ENCODE peak calls at places on chromosome X, in six cellular contexts. G is GM23248, X is heart left ventricle, O is body of pancreas, I is thyroid gland, D is heart right ventricle. Z is an unnamed sample. For H3K36me3, the result is how much of the 10 kb centered on the place peaks cover.

GRCh38 chrX:84724576-84724975 is 222.3 kb upstream of the HDX start:
- DNase-seq in G (no peak), X (no peak), O (no peak), I (no peak), D (no peak), Z (no peak)

GRCh38 chrX:54397113-54397512 is 39.3 kb upstream of the WNK3 start:
- DNase-seq in G (no peak), X (no peak), O (no peak), I (no peak), D (no peak), Z (no peak)

GRCh38 chrX:15464704-15465103 is 28.4 kb downstream of the PIR start:
- DNase-seq in G (peak), X (no peak), O (no peak), I (no peak), D (no peak), Z (no peak)

GRCh38 chrX:83469551-83469950 is 38.5 kb upstream of the POU3F4 start:
- DNase-seq in G (peak), X (no peak), O (no peak), I (peak), D (no peak), Z (peak)

GRCh38 chrX:53080628-53081580 is 1.3 kb upstream of the TSPYL2 start:
- DNase-seq in G (peak), X (peak), O (no peak), I (no peak), D (no peak), Z (no peak)

GRCh38 chrX:110041980-110042379 is 39.1 kb downstream of the TMEM164 start:
- DNase-seq in G (no peak), X (no peak), O (no peak), I (no peak), D (no peak), Z (no peak)

GRCh38 chrX:69179380-69179911 is 14.2 kb upstream of the PJA1 start:
- DNase-seq in G (no peak), X (no peak), O (no peak), I (peak), D (no peak), Z (peak)

GRCh38 chrX:112731793-112732192 is 52.1 kb upstream of the LHFPL1 start:
- DNase-seq in G (peak), X (no peak), O (no peak), I (no peak), D (no peak), Z (no peak)

GRCh38 chrX:71652405-71652804 is 14.9 kb upstream of the LOC101059915 start:
- DNase-seq in G (peak), X (no peak), O (peak), I (peak), D (peak), Z (peak)

GRCh38 chrX:101749436-101749835 is 89.8 kb upstream of the ARMCX2 start:
- DNase-seq in G (peak), X (no peak), O (no peak), I (no peak), D (no peak), Z (no peak)

GRCh38 chrX:38798956-38799355 is 2.3 kb upstream of the MID1IP1 start:
- DNase-seq in G (peak), X (no peak), O (no peak), I (no peak), D (no peak), Z (no peak)

GRCh38 chrX:118632862-118633261 is 94.5 kb upstream of the IL13RA1 start:
- DNase-seq in G (no peak), X (no peak), O (no peak), I (no peak), D (no peak), Z (no peak)

GRCh38 chrX:81120936-81121351 is 80.8 kb downstream of the HMGN5 start:
- DNase-seq in G (peak), X (peak), O (peak), I (peak), D (peak), Z (peak)

GRCh38 chrX:41561045-41561444 is 113.9 kb downstream of the NYX start:
- DNase-seq in G (peak), X (peak), O (peak), I (no peak), D (peak), Z (no peak)

GRCh38 chrX:65127804-65128203 is 151.6 kb upstream of the ZC4H2 start:
- DNase-seq in G (peak), X (no peak), O (no peak), I (no peak), D (peak), Z (no peak)

GRCh38 chrX:154355094-154355775 is 19.2 kb downstream of the FLNA start:
- DNase-seq in G (no peak), X (no peak), O (no peak), I (peak), D (no peak), Z (no peak)

GRCh38 chrX:154355776-154356140 is 18.7 kb downstream of the FLNA start:
- DNase-seq in G (no peak), X (no peak), O (no peak), I (peak), D (no peak), Z (no peak)

GRCh38 chrX:154354013-154354412 is 20.4 kb downstream of the FLNA start:
- DNase-seq in G (no peak), X (no peak), O (no peak), I (no peak), D (no peak), Z (no peak)

GRCh38 chrX:154353172-154353843 is 21.1 kb downstream of the FLNA start:
- DNase-seq in G (no peak), X (no peak), O (no peak), I (no peak), D (no peak), Z (no peak)

DNA sequence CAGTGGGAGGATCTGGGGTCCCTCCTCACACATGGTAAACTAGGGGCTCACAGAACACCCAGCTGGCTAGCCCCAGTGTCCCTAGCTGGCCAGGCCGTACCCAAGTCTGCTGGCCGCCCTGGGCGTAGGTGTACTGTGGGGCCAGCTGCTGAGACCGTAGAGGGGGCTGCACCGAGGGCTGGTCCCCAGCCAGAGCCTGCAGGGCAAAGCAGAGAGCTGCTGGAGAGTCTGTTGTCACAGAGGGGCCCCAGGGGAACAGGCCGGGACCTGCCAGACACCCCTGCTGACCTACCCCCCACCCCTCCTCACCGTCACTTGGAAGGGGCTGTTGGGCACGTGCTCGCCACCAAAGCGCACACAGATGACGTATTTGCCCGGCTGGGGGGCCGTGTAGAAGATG is 19.9 kb downstream of the FLNA start:
- DNase-seq in G (no peak), X (no peak), O (no peak), I (no peak), D (no peak), Z (no peak)
- H3K36me3 ChIP-seq in G (under half), X (under half), O (under half), I (under half), D (under half), Z (under half)

DNA sequence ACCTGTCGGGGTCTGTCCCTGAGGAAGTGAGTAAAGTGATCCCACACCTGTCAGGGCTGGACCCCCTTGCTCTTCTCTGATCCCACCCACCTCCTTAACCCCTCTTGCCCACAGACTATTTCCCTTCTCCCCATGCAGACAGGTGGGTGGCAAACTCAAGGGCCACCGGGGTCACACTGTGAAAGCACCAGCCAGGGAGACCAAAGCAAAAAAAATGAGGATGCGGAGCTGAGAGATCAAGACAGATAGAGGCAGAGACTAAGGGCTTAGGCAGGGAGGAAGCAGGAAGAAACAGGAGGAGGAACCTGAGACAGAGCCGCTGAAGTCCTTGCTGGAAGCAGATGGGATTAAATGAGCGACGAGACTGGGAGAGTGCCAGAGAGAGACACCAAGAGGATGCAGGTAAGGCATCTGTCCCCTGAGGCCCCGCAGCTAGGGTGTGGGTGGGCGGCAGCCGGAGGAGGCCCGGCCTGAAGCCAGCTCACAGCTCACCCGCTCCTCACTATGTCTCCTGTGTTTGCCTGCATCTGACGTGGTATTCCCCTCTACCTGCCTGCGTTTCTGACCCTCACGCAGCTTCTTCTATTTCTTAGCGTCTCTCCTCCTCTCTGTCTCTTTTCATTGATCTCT is 7.2 kb downstream of the TIMM17B start:
- DNase-seq in G (peak), X (no peak), O (no peak), I (no peak), D (no peak), Z (peak)
- H3K4me3 ChIP-seq in G (peak), X (peak), O (no peak), I (peak), D (no peak), Z (peak)

DNA sequence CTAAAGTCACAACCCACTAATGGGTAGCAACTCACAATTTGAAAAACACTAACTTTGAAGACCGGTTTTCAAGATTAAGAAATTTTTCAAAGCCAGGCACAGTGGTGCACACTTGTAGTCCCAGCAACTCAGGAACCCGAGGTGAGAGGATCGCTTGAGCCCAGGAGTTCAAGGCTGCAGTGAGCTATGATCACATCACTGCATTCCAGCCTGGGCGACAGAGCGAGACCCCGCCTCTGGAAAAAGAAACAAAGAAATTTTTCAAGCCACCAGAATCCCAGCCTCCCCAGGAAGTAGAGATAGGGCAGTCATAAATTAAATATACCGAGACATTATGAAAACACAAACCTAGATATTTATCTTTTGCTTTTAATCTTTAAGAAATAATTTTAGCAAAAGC is 13.0 kb downstream of the SMARCA1 start:
- DNase-seq in G (no peak), X (no peak), O (no peak), I (peak), D (no peak), Z (no peak)
- H3K36me3 ChIP-seq in G (under half), X (under half), O (under half), I (under half), D (under half), Z (under half)

GRCh38 chrX:134174859-134175258 is 62.1 kb upstream of the CCDC160 start:
- DNase-seq in G (no peak), X (no peak), O (no peak), I (no peak), D (no peak), Z (peak)

GRCh38 chrX:134172588-134173259 is 64.3 kb upstream of the CCDC160 start:
- DNase-seq in G (peak), X (peak), O (peak), I (peak), D (no peak), Z (peak)

GRCh38 chrX:134173541-134174272 is 63.3 kb upstream of the CCDC160 start:
- DNase-seq in G (no peak), X (no peak), O (no peak), I (no peak), D (no peak), Z (peak)

GRCh38 chrX:134174273-134174660 is 62.7 kb upstream of the CCDC160 start:
- DNase-seq in G (no peak), X (no peak), O (no peak), I (no peak), D (no peak), Z (peak)

GRCh38 chrX:134171661-134172587 is 65.1 kb upstream of the CCDC160 start:
- DNase-seq in G (peak), X (peak), O (peak), I (peak), D (peak), Z (peak)
- H3K4me3 ChIP-seq in G (peak), X (peak), O (peak), I (peak), D (peak), Z (peak)

GRCh38 chrX:68060506-68061205 is 372.6 kb downstream of the OPHN1 start:
- DNase-seq in G (no peak), X (no peak), O (no peak), I (peak), D (no peak), Z (no peak)
- H3K36me3 ChIP-seq in G (under half), X (under half), O (under half), I (under half), D (under half), Z (under half)

GRCh38 chrX:134669378-134670098 is 11.3 kb upstream of the PLAC1 start:
- DNase-seq in G (peak), X (peak), O (peak), I (no peak), D (no peak), Z (no peak)

GRCh38 chrX:134673123-134673522 is 14.9 kb upstream of the PLAC1 start:
- DNase-seq in G (no peak), X (no peak), O (no peak), I (no peak), D (no peak), Z (no peak)

GRCh38 chrX:134671207-134671750 is 13.0 kb upstream of the PLAC1 start:
- DNase-seq in G (no peak), X (no peak), O (no peak), I (no peak), D (no peak), Z (no peak)

GRCh38 chrX:134672101-134672500 is 13.8 kb upstream of the PLAC1 start:
- DNase-seq in G (no peak), X (no peak), O (no peak), I (no peak), D (no peak), Z (no peak)

GRCh38 chrX:134670241-134670811 is 12.1 kb upstream of the PLAC1 start:
- DNase-seq in G (peak), X (no peak), O (peak), I (no peak), D (no peak), Z (peak)
- H3K4me3 ChIP-seq in G (peak), X (no peak), O (no peak), I (no peak), D (no peak), Z (no peak)

DNA sequence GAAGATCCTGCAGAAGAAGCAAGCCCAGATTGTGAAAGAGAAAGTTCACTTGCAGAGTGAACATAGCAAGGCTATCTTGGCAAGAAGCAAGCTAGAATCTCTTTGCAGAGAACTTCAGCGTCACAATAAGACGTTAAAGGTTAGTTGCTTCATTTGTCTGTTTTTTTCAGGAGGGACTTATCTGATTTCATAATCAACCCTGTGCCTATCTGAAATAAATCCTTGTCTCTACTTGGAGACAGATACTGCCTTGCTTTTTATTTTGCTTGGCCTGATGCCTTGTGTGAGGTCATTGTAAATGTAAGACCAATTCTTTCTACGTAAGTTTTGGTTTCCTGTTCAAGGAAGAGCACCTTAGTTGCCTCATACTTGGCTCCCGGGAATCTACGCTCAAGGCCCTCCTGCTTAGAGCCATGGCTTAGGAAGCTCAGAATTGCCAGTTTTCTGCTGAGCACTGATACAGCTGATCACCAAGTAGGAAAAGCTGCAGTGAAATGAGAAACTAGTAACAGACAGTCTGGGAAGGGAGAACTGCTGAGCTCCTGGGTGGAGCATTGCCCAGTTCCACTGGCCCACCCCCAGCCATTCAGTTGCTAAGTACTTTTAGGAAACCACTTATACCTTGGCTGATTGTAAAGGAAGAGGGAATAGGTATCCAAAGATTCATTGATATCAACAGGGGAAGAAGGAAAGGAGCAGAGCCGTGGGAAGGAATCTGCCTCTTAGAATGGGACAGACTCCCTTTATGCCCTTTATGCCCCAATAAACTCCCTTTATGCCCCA is 41.8 kb downstream of the RBBP7 start:
- DNase-seq in G (peak), X (no peak), O (peak), I (peak), D (peak), Z (no peak)
- H3K36me3 ChIP-seq in G (under half), X (under half), O (under half), I (under half), D (under half), Z (under half)

GRCh38 chrX:3788494-3789233 is 75.2 kb upstream of the PRKX start:
- DNase-seq in G (no peak), X (no peak), O (no peak), I (no peak), D (no peak), Z (peak)
- H3K4me3 ChIP-seq in G (no peak), X (no peak), O (no peak), I (no peak), D (no peak), Z (peak)

DNA sequence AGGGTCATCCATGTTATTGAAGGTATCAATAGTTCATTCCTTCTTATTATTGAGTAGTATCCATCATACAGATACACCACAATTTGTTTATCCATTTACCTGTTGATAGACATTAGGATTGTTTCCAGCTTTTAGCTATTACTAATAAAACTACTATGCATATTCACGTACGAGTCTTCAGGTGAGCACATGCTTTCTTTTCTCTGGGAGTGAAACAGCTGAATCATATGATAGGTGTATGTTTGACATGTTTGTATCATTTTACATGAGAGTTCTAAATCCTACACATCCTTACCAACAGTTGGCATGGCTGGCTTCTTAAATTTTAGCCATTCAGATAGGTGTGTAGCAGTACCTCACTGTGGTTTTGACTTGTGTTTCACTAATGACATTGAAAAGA is 556.6 kb upstream of the DIPK2B start:
- DNase-seq in G (peak), X (no peak), O (no peak), I (no peak), D (no peak), Z (no peak)
- H3K36me3 ChIP-seq in G (half or more), X (under half), O (under half), I (under half), D (under half), Z (under half)

Z was measured in H7.